ENCODE peak calls at places on chromosomes 12 and 14, in six cellular contexts. One of them, this sample, is unnamed.

GRCh38 chr14:100645200-100645985 is 58.2 kb upstream of the BEGAIN start:
- DNase-seq in adrenal gland: peak
- DNase-seq in cardiac fibroblast: peak
- DNase-seq in effector memory CD4-positive, alpha-beta T cell: peak
- DNase-seq in astrocyte: peak
- DNase-seq in IMR-90: peak
- DNase-seq in this sample: peak

GRCh38 chr12:67430708-67431335 is 161.7 kb downstream of the CAND1 start:
- DNase-seq in adrenal gland: peak
- DNase-seq in cardiac fibroblast: peak
- DNase-seq in effector memory CD4-positive, alpha-beta T cell: no peak
- DNase-seq in astrocyte: no peak
- DNase-seq in IMR-90: no peak
- DNase-seq in this sample: no peak

GRCh38 chr12:15880721-15881120 is 1.5 kb upstream of the STRAP start:
- DNase-seq in adrenal gland: no peak
- DNase-seq in cardiac fibroblast: no peak
- DNase-seq in effector memory CD4-positive, alpha-beta T cell: no peak
- DNase-seq in astrocyte: no peak
- DNase-seq in IMR-90: no peak
- DNase-seq in this sample: no peak

GRCh38 chr12:82660541-82661325 is 26.0 kb upstream of the TMTC2 start:
- DNase-seq in adrenal gland: no peak
- DNase-seq in cardiac fibroblast: peak
- DNase-seq in effector memory CD4-positive, alpha-beta T cell: no peak
- DNase-seq in astrocyte: peak
- DNase-seq in IMR-90: no peak
- DNase-seq in this sample: no peak

GRCh38 chr12:93137656-93138612 is 208.8 kb upstream of the EEA1 start:
- DNase-seq in adrenal gland: peak
- DNase-seq in cardiac fibroblast: peak
- DNase-seq in effector memory CD4-positive, alpha-beta T cell: no peak
- DNase-seq in astrocyte: peak
- DNase-seq in IMR-90: peak
- DNase-seq in this sample: no peak

GRCh38 chr12:68279227-68280054 is 26.0 kb upstream of the IL22 start:
- DNase-seq in adrenal gland: peak
- DNase-seq in cardiac fibroblast: peak
- DNase-seq in effector memory CD4-positive, alpha-beta T cell: no peak
- DNase-seq in astrocyte: peak
- DNase-seq in IMR-90: peak
- DNase-seq in this sample: no peak

GRCh38 chr12:65536876-65537661 is 258.6 kb downstream of the MSRB3 start:
- DNase-seq in adrenal gland: peak
- DNase-seq in cardiac fibroblast: peak
- DNase-seq in effector memory CD4-positive, alpha-beta T cell: no peak
- DNase-seq in astrocyte: peak
- DNase-seq in IMR-90: peak
- DNase-seq in this sample: no peak

GRCh38 chr14:99698236-99698635 is 14.1 kb downstream of the CYP46A1 start:
- DNase-seq in adrenal gland: no peak
- DNase-seq in cardiac fibroblast: no peak
- DNase-seq in effector memory CD4-positive, alpha-beta T cell: no peak
- DNase-seq in astrocyte: no peak
- DNase-seq in IMR-90: no peak
- DNase-seq in this sample: no peak

GRCh38 chr12:79329933-79330332 is 360.8 kb downstream of the PAWR start:
- DNase-seq in adrenal gland: no peak
- DNase-seq in cardiac fibroblast: no peak
- DNase-seq in effector memory CD4-positive, alpha-beta T cell: no peak
- DNase-seq in astrocyte: peak
- DNase-seq in IMR-90: peak
- DNase-seq in this sample: no peak

GRCh38 chr12:89775336-89776005 is 66.8 kb upstream of the ATP2B1 start:
- DNase-seq in adrenal gland: no peak
- DNase-seq in cardiac fibroblast: no peak
- DNase-seq in effector memory CD4-positive, alpha-beta T cell: no peak
- DNase-seq in astrocyte: peak
- DNase-seq in IMR-90: peak
- DNase-seq in this sample: no peak

GRCh38 chr14:88007608-88008007 is 2.7 kb downstream of the GPR65 start:
- DNase-seq in adrenal gland: no peak
- DNase-seq in cardiac fibroblast: no peak
- DNase-seq in effector memory CD4-positive, alpha-beta T cell: no peak
- DNase-seq in astrocyte: no peak
- DNase-seq in IMR-90: no peak
- DNase-seq in this sample: no peak

GRCh38 chr12:95790025-95790911 is at the start of gene NTN4:
- DNase-seq in adrenal gland: peak
- DNase-seq in cardiac fibroblast: peak
- DNase-seq in effector memory CD4-positive, alpha-beta T cell: no peak
- DNase-seq in astrocyte: no peak
- DNase-seq in IMR-90: peak
- DNase-seq in this sample: no peak

GRCh38 chr12:77161944-77162343 is 96.6 kb upstream of the E2F7 start:
- DNase-seq in adrenal gland: no peak
- DNase-seq in cardiac fibroblast: no peak
- DNase-seq in effector memory CD4-positive, alpha-beta T cell: no peak
- DNase-seq in astrocyte: no peak
- DNase-seq in IMR-90: no peak
- DNase-seq in this sample: no peak

GRCh38 chr14:103519837-103520212 is 2.8 kb downstream of the CKB start:
- DNase-seq in adrenal gland: peak
- DNase-seq in cardiac fibroblast: no peak
- DNase-seq in effector memory CD4-positive, alpha-beta T cell: no peak
- DNase-seq in astrocyte: no peak
- DNase-seq in IMR-90: no peak
- DNase-seq in this sample: no peak

GRCh38 chr14:36524874-36525745 is 5.1 kb upstream of the NKX2-1 start:
- DNase-seq in adrenal gland: no peak
- DNase-seq in cardiac fibroblast: no peak
- DNase-seq in effector memory CD4-positive, alpha-beta T cell: no peak
- DNase-seq in astrocyte: no peak
- DNase-seq in IMR-90: no peak
- DNase-seq in this sample: peak

GRCh38 chr12:6074979-6075585 is 49.4 kb downstream of the VWF start:
- DNase-seq in adrenal gland: peak
- DNase-seq in cardiac fibroblast: peak
- DNase-seq in effector memory CD4-positive, alpha-beta T cell: no peak
- DNase-seq in astrocyte: no peak
- DNase-seq in IMR-90: no peak
- DNase-seq in this sample: no peak
- H3K4me3 ChIP-seq in adrenal gland: no peak
- H3K4me3 ChIP-seq in cardiac fibroblast: no peak
- H3K4me3 ChIP-seq in effector memory CD4-positive, alpha-beta T cell: peak
- H3K4me3 ChIP-seq in astrocyte: peak
- H3K4me3 ChIP-seq in IMR-90: no peak
- H3K4me3 ChIP-seq in this sample: no peak

DNA sequence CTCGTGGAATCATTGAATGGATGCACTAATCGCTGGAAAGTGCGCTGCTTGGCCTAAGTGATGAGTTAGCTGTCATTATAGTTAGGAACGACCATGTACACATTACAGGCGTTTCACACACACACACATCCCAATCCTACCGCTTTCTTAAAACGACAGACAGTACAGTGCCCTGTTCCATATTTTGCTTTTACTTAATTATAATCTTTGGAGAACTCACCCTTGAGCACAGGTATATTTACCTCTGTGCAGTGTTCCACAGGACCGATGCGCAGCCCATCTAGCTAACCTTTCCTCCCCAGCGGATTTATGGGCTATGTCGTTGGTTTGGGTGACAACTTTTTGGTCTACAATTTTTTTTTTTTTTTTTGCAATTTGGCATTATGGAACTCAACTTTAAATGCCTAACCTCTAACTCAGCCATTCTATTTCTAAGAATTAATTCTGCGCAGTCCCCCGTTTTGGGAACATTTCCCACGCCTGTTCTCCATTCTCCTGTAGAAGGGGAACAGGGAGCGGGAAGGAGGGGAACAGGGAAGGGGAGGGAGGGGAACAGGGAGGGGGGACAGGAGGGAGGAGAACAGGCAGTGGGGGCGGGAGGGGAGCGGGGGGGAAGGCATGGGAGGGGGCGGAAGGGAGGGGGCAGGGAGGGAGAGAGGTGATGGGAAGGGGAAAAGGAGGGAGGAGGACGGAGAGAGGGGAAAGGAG is 663 bp upstream of the ULK1 start:
- DNase-seq in adrenal gland: no peak
- DNase-seq in cardiac fibroblast: no peak
- DNase-seq in effector memory CD4-positive, alpha-beta T cell: no peak
- DNase-seq in astrocyte: no peak
- DNase-seq in IMR-90: no peak
- DNase-seq in this sample: no peak
- H3K4me3 ChIP-seq in adrenal gland: no peak
- H3K4me3 ChIP-seq in cardiac fibroblast: peak
- H3K4me3 ChIP-seq in effector memory CD4-positive, alpha-beta T cell: no peak
- H3K4me3 ChIP-seq in astrocyte: no peak
- H3K4me3 ChIP-seq in IMR-90: no peak
- H3K4me3 ChIP-seq in this sample: no peak

GRCh38 chr12:123390415-123391093 is 6.6 kb downstream of the KMT5A start:
- DNase-seq in adrenal gland: no peak
- DNase-seq in cardiac fibroblast: no peak
- DNase-seq in effector memory CD4-positive, alpha-beta T cell: no peak
- DNase-seq in astrocyte: no peak
- DNase-seq in IMR-90: no peak
- DNase-seq in this sample: no peak
- H3K4me3 ChIP-seq in adrenal gland: no peak
- H3K4me3 ChIP-seq in cardiac fibroblast: peak
- H3K4me3 ChIP-seq in effector memory CD4-positive, alpha-beta T cell: peak
- H3K4me3 ChIP-seq in astrocyte: peak
- H3K4me3 ChIP-seq in IMR-90: peak
- H3K4me3 ChIP-seq in this sample: no peak

GRCh38 chr12:49263400-49263763 is 1.5 kb upstream of the TUBA1C start:
- DNase-seq in adrenal gland: no peak
- DNase-seq in cardiac fibroblast: no peak
- DNase-seq in effector memory CD4-positive, alpha-beta T cell: no peak
- DNase-seq in astrocyte: no peak
- DNase-seq in IMR-90: no peak
- DNase-seq in this sample: no peak
- H3K4me3 ChIP-seq in adrenal gland: no peak
- H3K4me3 ChIP-seq in cardiac fibroblast: no peak
- H3K4me3 ChIP-seq in effector memory CD4-positive, alpha-beta T cell: no peak
- H3K4me3 ChIP-seq in astrocyte: no peak
- H3K4me3 ChIP-seq in IMR-90: no peak
- H3K4me3 ChIP-seq in this sample: no peak

GRCh38 chr12:8687846-8688601 is 9.8 kb upstream of the RIMKLB start:
- DNase-seq in adrenal gland: peak
- DNase-seq in cardiac fibroblast: peak
- DNase-seq in effector memory CD4-positive, alpha-beta T cell: no peak
- DNase-seq in astrocyte: peak
- DNase-seq in IMR-90: peak
- DNase-seq in this sample: peak
- H3K4me3 ChIP-seq in adrenal gland: no peak
- H3K4me3 ChIP-seq in cardiac fibroblast: no peak
- H3K4me3 ChIP-seq in effector memory CD4-positive, alpha-beta T cell: no peak
- H3K4me3 ChIP-seq in astrocyte: peak
- H3K4me3 ChIP-seq in IMR-90: no peak
- H3K4me3 ChIP-seq in this sample: no peak

GRCh38 chr14:77139540-77140342 is 1.9 kb downstream of the ZDHHC22 start:
- DNase-seq in adrenal gland: no peak
- DNase-seq in cardiac fibroblast: no peak
- DNase-seq in effector memory CD4-positive, alpha-beta T cell: no peak
- DNase-seq in astrocyte: no peak
- DNase-seq in IMR-90: no peak
- DNase-seq in this sample: no peak

GRCh38 chr14:77142289-77142814 is 761 bp upstream of the ZDHHC22 start:
- DNase-seq in adrenal gland: no peak
- DNase-seq in cardiac fibroblast: no peak
- DNase-seq in effector memory CD4-positive, alpha-beta T cell: no peak
- DNase-seq in astrocyte: no peak
- DNase-seq in IMR-90: no peak
- DNase-seq in this sample: no peak

GRCh38 chr14:77141592-77142288 is at the start of gene ZDHHC22:
- DNase-seq in adrenal gland: no peak
- DNase-seq in cardiac fibroblast: no peak
- DNase-seq in effector memory CD4-positive, alpha-beta T cell: no peak
- DNase-seq in astrocyte: no peak
- DNase-seq in IMR-90: no peak
- DNase-seq in this sample: no peak

GRCh38 chr14:77140343-77140936 is 1.2 kb downstream of the ZDHHC22 start:
- DNase-seq in adrenal gland: no peak
- DNase-seq in cardiac fibroblast: no peak
- DNase-seq in effector memory CD4-positive, alpha-beta T cell: no peak
- DNase-seq in astrocyte: no peak
- DNase-seq in IMR-90: no peak
- DNase-seq in this sample: no peak

GRCh38 chr14:77140937-77141591 is 527 bp downstream of the ZDHHC22 start:
- DNase-seq in adrenal gland: no peak
- DNase-seq in cardiac fibroblast: peak
- DNase-seq in effector memory CD4-positive, alpha-beta T cell: no peak
- DNase-seq in astrocyte: peak
- DNase-seq in IMR-90: peak
- DNase-seq in this sample: no peak
- H3K4me3 ChIP-seq in adrenal gland: no peak
- H3K4me3 ChIP-seq in cardiac fibroblast: peak
- H3K4me3 ChIP-seq in effector memory CD4-positive, alpha-beta T cell: no peak
- H3K4me3 ChIP-seq in astrocyte: peak
- H3K4me3 ChIP-seq in IMR-90: no peak
- H3K4me3 ChIP-seq in this sample: no peak

DNA sequence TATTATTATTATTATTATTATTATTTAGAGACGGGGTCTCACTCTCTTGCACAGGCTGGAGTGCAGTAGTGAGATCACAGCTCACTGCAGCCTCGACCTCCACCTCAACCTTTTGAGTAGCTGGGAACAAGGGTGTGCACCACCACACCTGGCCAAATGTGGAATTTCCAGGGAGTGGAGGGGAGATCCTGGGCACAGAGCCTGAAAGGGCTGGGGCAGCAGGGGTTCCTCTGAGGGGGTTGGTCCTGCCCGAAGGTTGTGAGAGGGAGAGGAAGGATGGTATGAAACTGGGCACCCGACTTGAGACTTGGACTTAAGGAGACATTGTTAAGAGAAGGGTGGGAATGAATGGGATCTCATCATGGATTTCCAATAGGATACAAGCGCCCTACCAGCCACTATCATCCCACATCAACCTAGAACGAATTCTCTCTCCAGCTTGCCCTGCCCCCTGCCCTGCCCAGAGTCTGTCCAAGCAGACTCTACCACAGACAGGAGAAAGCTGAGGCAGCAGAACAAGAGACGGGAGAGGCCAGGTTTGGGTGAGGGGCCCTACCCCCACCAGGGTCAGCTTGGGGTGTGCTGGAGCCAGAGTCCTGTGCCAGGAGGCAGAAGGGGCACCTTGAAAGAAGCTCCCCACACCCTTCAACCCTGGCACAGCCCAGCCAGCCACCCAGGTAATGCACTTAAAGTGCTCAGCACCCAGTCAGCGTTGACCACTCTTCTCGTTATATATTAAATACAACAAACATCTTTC is 2.4 kb upstream of the DYNC1H1 start:
- DNase-seq in adrenal gland: no peak
- DNase-seq in cardiac fibroblast: no peak
- DNase-seq in effector memory CD4-positive, alpha-beta T cell: no peak
- DNase-seq in astrocyte: no peak
- DNase-seq in IMR-90: no peak
- DNase-seq in this sample: no peak
- H3K4me3 ChIP-seq in adrenal gland: no peak
- H3K4me3 ChIP-seq in cardiac fibroblast: no peak
- H3K4me3 ChIP-seq in effector memory CD4-positive, alpha-beta T cell: no peak
- H3K4me3 ChIP-seq in astrocyte: no peak
- H3K4me3 ChIP-seq in IMR-90: no peak
- H3K4me3 ChIP-seq in this sample: no peak

This sample was measured in Jurkat, Clone E6-1.